ENCODE peak calls at places on chromosomes 1 and 21, in five cellular contexts. O, Y, Q, X and W are unnamed samples.

GRCh38 chr1:215083408-215083961 is 948 bp downstream of the KCNK2 start:
- DNase-seq in O (no peak), Y (peak; percentile 63), Q (no peak), X (peak; percentile 21), W (no peak)

GRCh38 chr1:211420389-211420788 is 71.6 kb downstream of the RD3 start:
- DNase-seq in O (no peak), Y (peak; percentile 54), Q (no peak), X (peak; percentile 13), W (no peak)

GRCh38 chr1:180521474-180522203 is 19.3 kb upstream of the ACBD6 start:
- DNase-seq in O (no peak), Y (no peak), Q (no peak), X (peak; percentile 43), W (peak; percentile 78)

GRCh38 chr21:40901690-40902089 is 54.7 kb upstream of the DSCAM start:
- DNase-seq in O (no peak), Y (no peak), Q (peak; percentile 54), X (no peak), W (no peak)

GRCh38 chr1:192959657-192960186 is 99.4 kb downstream of the UCHL5 start:
- DNase-seq in O (no peak), Y (no peak), Q (no peak), X (no peak), W (no peak)

GRCh38 chr1:2018217-2019161 is 656 bp upstream of the GABRD start:
- DNase-seq in O (no peak), Y (no peak), Q (no peak), X (no peak), W (no peak)

GRCh38 chr1:3553166-3553939 is 58.0 kb downstream of the MEGF6 start:
- DNase-seq in O (peak; percentile 73), Y (peak; percentile 31), Q (no peak), X (no peak), W (peak; percentile 64)

GRCh38 chr1:117657031-117657430 is 51.2 kb downstream of the TENT5C start:
- DNase-seq in O (no peak), Y (peak; percentile 77), Q (no peak), X (peak; percentile 84), W (peak; percentile 84)

GRCh38 chr1:223715710-223716103 is 3.4 kb downstream of the CAPN2 start:
- DNase-seq in O (no peak), Y (no peak), Q (no peak), X (no peak), W (no peak)

GRCh38 chr1:113800487-113800886 is 11.8 kb downstream of the RSBN1 start:
- DNase-seq in O (no peak), Y (no peak), Q (no peak), X (no peak), W (no peak)
- H3K27ac ChIP-seq in O (no peak overlapping the region), Y (no peak overlapping the region), Q (no peak overlapping the region), X (no peak overlapping the region), W (no peak overlapping the region)

GRCh38 chr1:189654906-189655305 is 822.8 kb downstream of the BRINP3 start:
- DNase-seq in O (no peak), Y (peak; percentile 65), Q (no peak), X (peak; percentile 68), W (no peak)
- H3K27me3 ChIP-seq in O (no peaks in the 10 kb centered on the region), Y (no peaks in the 10 kb centered on the region), Q (no peaks in the 10 kb centered on the region), X (no peaks in the 10 kb centered on the region), W (no peaks in the 10 kb centered on the region)

GRCh38 chr1:241090798-241091197 is 266.2 kb downstream of the RGS7 start:
- DNase-seq in O (no peak), Y (no peak), Q (no peak), X (no peak), W (no peak)
- H3K27ac ChIP-seq in O (no peak overlapping the region), Y (no peak overlapping the region), Q (no peak overlapping the region), X (no peak overlapping the region), W (no peak overlapping the region)

GRCh38 chr1:25647106-25647505 is 30.5 kb downstream of the MAN1C1 start:
- DNase-seq in O (no peak), Y (no peak), Q (no peak), X (no peak), W (no peak)

GRCh38 chr1:25643962-25644361 is 27.4 kb downstream of the MAN1C1 start:
- DNase-seq in O (no peak), Y (no peak), Q (no peak), X (no peak), W (no peak)

GRCh38 chr1:25644962-25645361 is 28.4 kb downstream of the MAN1C1 start:
- DNase-seq in O (no peak), Y (no peak), Q (no peak), X (no peak), W (no peak)

GRCh38 chr1:25647863-25648262 is 31.3 kb downstream of the MAN1C1 start:
- DNase-seq in O (no peak), Y (no peak), Q (peak; percentile 50), X (no peak), W (no peak)

DNA sequence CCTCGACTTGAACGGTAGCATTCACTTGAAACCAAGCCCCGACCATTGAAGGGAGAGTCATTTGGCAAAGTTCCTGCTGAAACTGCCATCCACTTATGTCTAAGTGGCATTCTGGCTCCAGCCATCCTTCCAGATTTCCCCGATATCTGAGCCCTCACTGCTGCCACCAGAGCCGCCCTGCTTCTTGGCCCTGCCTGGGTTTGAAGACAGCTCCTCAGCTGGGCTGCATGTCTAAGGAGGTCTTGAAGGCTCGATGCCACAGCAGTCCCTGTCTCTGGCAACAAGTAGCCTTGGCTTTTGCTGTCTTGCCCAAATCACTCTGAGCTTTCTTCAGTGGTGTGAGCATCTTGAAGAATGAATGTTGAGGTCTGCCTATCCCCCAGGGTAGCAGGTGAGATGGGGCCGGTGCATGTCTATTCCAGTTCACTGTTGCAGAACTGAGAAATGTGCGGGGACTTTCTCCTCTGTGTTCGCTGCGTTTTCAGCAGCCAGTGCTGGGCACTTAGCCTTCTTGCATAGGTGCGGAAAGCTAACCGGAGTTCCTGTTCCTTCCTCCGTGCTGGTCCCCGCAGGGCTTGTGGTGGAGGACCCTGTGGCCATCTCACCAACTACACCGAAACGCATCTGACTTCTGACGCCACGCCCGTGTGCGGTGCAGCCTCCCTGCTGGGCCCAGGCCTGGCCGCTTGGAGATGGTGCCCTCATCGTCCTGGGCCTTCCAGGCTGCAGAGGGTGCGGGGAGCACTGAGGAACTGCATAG is 29.2 kb downstream of the MAN1C1 start:
- DNase-seq in O (no peak), Y (no peak), Q (no peak), X (no peak), W (no peak)
- H3K27me3 ChIP-seq in O (no peaks in the 10 kb centered on the region), Y (no peaks in the 10 kb centered on the region), Q (no peaks in the 10 kb centered on the region), X (no peaks in the 10 kb centered on the region), W (no peaks in the 10 kb centered on the region)

GRCh38 chr1:150477320-150477719 is 9.9 kb upstream of the TARS2 start:
- DNase-seq in O (no peak), Y (no peak), Q (peak; percentile 31), X (no peak), W (no peak)

GRCh38 chr1:150474869-150475268 is 12.3 kb upstream of the TARS2 start:
- DNase-seq in O (no peak), Y (peak; percentile 7), Q (no peak), X (no peak), W (no peak)

GRCh38 chr1:150476754-150477153 is 10.5 kb upstream of the TARS2 start:
- DNase-seq in O (no peak), Y (no peak), Q (no peak), X (no peak), W (no peak)

GRCh38 chr1:150472606-150473200 is 14.5 kb upstream of the TARS2 start:
- DNase-seq in O (peak; percentile 30), Y (no peak), Q (no peak), X (no peak), W (no peak)

DNA sequence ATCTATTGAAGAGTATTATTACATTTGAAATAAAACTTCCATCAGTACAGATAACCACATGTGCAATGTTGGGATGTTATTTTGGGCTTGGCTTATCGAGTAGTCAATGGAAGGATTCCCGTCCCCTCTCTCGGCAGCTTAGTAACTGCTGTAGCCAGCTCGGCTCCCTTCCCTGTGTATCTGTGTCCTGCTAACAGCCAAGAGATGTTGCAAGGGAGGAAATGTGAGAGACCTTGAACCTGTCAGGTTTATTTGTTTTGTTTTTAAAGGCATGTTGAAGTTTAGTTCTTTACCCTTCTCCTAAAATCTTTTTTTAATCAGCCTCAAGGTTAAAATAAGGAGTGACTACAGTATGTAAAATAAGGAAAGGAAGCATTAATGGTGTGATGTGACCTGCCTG is 13.6 kb upstream of the TARS2 start:
- DNase-seq in O (peak; percentile 82), Y (no peak), Q (no peak), X (no peak), W (no peak)
- H3K27ac ChIP-seq in O (peak overlapping the region; percentile 56), Y (no peak overlapping the region), Q (peak overlapping the region; percentile 80), X (peak overlapping the region; percentile 1), W (no peak overlapping the region)

GRCh38 chr1:47187226-47187925 is 2.5 kb downstream of the PDZK1IP1 start:
- DNase-seq in O (no peak), Y (no peak), Q (no peak), X (no peak), W (no peak)
- H3K27me3 ChIP-seq in O (no peaks in the 10 kb centered on the region), Y (peaks cover 2% of the 10 kb centered on the region), Q (peaks cover 17% of the 10 kb centered on the region), X (peaks cover 5% of the 10 kb centered on the region), W (no peaks in the 10 kb centered on the region)

DNA sequence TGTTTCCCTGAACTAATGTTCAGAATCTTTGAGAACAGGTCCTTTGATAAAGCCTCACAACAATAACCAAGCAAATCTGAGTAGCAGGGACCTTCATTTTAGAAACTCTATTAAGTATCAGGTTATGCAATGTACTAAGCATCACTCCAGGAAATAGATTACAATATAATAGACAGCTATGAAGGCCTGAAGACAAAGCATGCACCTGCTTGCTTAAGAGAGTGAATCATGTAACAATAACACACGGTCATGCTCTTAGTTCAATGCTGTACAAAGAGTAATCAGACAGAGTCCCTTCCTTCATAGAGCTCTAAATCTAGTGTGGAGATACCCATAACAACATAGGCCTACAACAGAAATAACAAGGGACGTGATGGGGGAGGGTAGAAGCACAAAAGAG is 8.1 kb upstream of the CMPK1 start:
- DNase-seq in O (no peak), Y (peak; percentile 36), Q (no peak), X (no peak), W (peak; percentile 95)
- H3K27ac ChIP-seq in O (no peak overlapping the region), Y (no peak overlapping the region), Q (no peak overlapping the region), X (no peak overlapping the region), W (peak overlapping the region; percentile 88)

DNA sequence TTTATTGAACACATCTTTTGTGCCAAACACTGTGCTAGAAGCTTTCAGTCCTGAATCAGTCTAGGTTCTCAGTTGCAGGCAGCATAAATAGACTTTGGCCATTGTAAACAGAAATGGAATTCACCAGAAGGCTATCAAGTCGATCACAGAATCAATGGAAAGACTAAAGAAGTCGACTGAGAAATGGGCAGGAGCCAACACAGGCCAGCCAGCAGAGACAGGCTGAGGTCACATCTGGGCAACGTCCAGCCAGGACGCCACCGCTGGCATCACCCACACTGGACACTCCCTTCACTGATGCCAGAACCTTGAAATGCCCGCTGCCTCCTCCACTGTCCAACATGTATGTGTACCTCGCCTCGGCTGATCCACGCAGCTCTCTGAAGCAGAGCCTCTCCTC is 5.5 kb upstream of the CNTN2 start:
- DNase-seq in O (no peak), Y (no peak), Q (no peak), X (no peak), W (no peak)
- H3K27me3 ChIP-seq in O (no peaks in the 10 kb centered on the region), Y (peaks cover 28% of the 10 kb centered on the region), Q (peaks cover 37% of the 10 kb centered on the region), X (peaks cover 49% of the 10 kb centered on the region), W (peaks cover 100% of the 10 kb centered on the region)

GRCh38 chr1:21256776-21257175 is 33.5 kb downstream of the ECE1 start:
- DNase-seq in O (no peak), Y (no peak), Q (no peak), X (no peak), W (no peak)
- H3K27ac ChIP-seq in O (no peak overlapping the region), Y (no peak overlapping the region), Q (peak overlapping the region; percentile 9), X (no peak overlapping the region), W (no peak overlapping the region)

GRCh38 chr21:42675403-42675802 is 22.0 kb downstream of the PDE9A start:
- DNase-seq in O (no peak), Y (no peak), Q (no peak), X (no peak), W (no peak)
- H3K27me3 ChIP-seq in O (no peaks in the 10 kb centered on the region), Y (peaks cover 2% of the 10 kb centered on the region), Q (peaks cover 56% of the 10 kb centered on the region), X (no peaks in the 10 kb centered on the region), W (no peaks in the 10 kb centered on the region)